ENCODE peak calls at places on chromosomes 6 and 20, in ten cellular contexts. Q is HepG2, A is GM23338, I is spleen, X is SK-N-MC, S is esophagus muscularis mucosa, M is vagina, K is sigmoid colon, Y is endothelial cell of umbilical vein, E is prostate gland. D is an unnamed sample.

GRCh38 chr6:107021786-107022185 is 6.2 kb upstream of the MTRES1 start:
- DNase-seq in Q (no peak), A (no peak), I (no peak), X (no peak), S (no peak), M (no peak), K (no peak), Y (peak; percentile 8), E (no peak), D (no peak)

GRCh38 chr20:32153771-32154170 is 44.3 kb downstream of the TM9SF4 start:
- DNase-seq in Q (no peak), A (no peak), I (peak; percentile 22), X (no peak), S (no peak), M (no peak), K (peak; percentile 17), Y (no peak), E (no peak), D (no peak)

GRCh38 chr20:63856111-63856511 is 5.2 kb upstream of the ABHD16B start:
- DNase-seq in Q (no peak), A (peak; percentile 77), I (peak; percentile 72), X (no peak), S (no peak), M (no peak), K (no peak), Y (no peak), E (no peak), D (peak; percentile 76)

GRCh38 chr6:47379328-47379727 is 69.6 kb upstream of the TNFRSF21 start:
- DNase-seq in Q (no peak), A (no peak), I (no peak), X (no peak), S (no peak), M (no peak), K (no peak), Y (no peak), E (no peak), D (no peak)

GRCh38 chr6:168864541-168865495 is 388.8 kb downstream of the THBS2 start:
- DNase-seq in Q (no peak), A (no peak), I (no peak), X (no peak), S (no peak), M (no peak), K (no peak), Y (no peak), E (no peak), D (no peak)

GRCh38 chr6:13287104-13287503 is 41.2 kb downstream of the TBC1D7 start:
- DNase-seq in Q (no peak), A (no peak), I (no peak), X (no peak), S (no peak), M (no peak), K (no peak), Y (no peak), E (no peak), D (no peak)

GRCh38 chr6:79134699-79135474 is 56.8 kb upstream of the PHIP start:
- DNase-seq in Q (no peak), A (no peak), I (no peak), X (no peak), S (no peak), M (no peak), K (no peak), Y (no peak), E (no peak), D (no peak)

GRCh38 chr6:3119040-3119723 is 671 bp downstream of the BPHL start:
- DNase-seq in Q (peak; percentile 84), A (no peak), I (no peak), X (no peak), S (no peak), M (no peak), K (no peak), Y (no peak), E (no peak), D (no peak)

GRCh38 chr6:117440558-117441525 is 15.1 kb upstream of the ROS1 start:
- DNase-seq in Q (no peak), A (no peak), I (no peak), X (no peak), S (no peak), M (no peak), K (no peak), Y (no peak), E (no peak), D (no peak)

GRCh38 chr6:144758602-144759001 is 473.5 kb downstream of the UTRN start:
- DNase-seq in Q (no peak), A (no peak), I (no peak), X (no peak), S (no peak), M (no peak), K (no peak), Y (peak; percentile 30), E (no peak), D (no peak)

GRCh38 chr6:27873101-27874030 is 38.8 kb downstream of the OR2B2 start:
- DNase-seq in Q (no peak), A (peak; percentile 76), I (peak; percentile 93), X (no peak), S (no peak), M (no peak), K (no peak), Y (peak; percentile 89), E (peak; percentile 53), D (peak; percentile 84)

GRCh38 chr20:63941282-63942060 is 14.7 kb downstream of the UCKL1 start:
- DNase-seq in Q (no peak), A (peak; percentile 98), I (peak; percentile 93), X (peak; percentile 55), S (no peak), M (no peak), K (peak; percentile 66), Y (no peak), E (no peak), D (peak; percentile 86)

GRCh38 chr20:61297981-61298380 is 45.9 kb downstream of the CDH4 start:
- DNase-seq in Q (no peak), A (no peak), I (peak; percentile 52), X (no peak), S (no peak), M (no peak), K (no peak), Y (no peak), E (no peak), D (peak; percentile 50)

GRCh38 chr20:40677343-40677924 is 11.6 kb downstream of the MAFB start:
- DNase-seq in Q (no peak), A (no peak), I (no peak), X (no peak), S (no peak), M (no peak), K (no peak), Y (peak; percentile 10), E (no peak), D (no peak)

DNA sequence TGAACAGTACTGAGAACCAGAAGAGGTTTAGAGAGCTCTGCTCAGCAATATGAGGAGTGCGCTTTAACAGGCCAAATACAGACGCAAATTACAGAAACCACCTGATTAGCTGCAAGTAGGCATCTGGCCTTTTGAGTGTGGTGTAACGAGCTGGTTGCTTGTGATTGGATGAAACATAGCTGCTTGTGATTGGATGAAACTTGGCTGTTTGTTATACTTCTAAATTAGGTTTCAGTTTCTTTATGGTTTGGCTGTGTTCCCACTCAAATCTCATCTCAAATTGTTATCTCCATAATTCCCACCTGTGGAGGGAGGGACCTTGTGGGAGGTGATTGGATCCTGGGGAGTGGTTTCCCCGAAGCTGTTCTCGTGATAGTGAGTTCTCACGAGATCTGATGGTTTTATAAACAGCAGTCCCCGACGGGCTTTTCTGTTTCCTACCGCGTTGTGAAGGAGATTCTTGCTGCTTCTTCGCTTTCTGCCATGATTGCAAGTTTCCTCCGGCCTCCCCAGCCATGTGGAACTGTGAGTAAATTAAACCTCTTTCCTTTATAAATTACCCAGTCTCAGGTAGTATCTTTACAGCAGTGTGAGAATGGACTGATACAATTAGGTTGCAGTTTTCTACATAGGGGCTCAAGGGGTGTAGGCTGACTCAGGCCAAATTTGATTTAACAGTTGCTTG is 655.9 kb upstream of the MAN1A1 start:
- DNase-seq in Q (peak; percentile 92), A (peak; percentile 11), I (no peak), X (no peak), S (no peak), M (no peak), K (no peak), Y (no peak), E (no peak), D (no peak)
- TF ChIP-seq POLR2AphosphoS5 in Q (peak; percentile 89), A (no peak), I (no peak), X (no peak), S (no peak), M (no peak), K (no peak), Y (no peak), E (no peak), D (no peak)

DNA sequence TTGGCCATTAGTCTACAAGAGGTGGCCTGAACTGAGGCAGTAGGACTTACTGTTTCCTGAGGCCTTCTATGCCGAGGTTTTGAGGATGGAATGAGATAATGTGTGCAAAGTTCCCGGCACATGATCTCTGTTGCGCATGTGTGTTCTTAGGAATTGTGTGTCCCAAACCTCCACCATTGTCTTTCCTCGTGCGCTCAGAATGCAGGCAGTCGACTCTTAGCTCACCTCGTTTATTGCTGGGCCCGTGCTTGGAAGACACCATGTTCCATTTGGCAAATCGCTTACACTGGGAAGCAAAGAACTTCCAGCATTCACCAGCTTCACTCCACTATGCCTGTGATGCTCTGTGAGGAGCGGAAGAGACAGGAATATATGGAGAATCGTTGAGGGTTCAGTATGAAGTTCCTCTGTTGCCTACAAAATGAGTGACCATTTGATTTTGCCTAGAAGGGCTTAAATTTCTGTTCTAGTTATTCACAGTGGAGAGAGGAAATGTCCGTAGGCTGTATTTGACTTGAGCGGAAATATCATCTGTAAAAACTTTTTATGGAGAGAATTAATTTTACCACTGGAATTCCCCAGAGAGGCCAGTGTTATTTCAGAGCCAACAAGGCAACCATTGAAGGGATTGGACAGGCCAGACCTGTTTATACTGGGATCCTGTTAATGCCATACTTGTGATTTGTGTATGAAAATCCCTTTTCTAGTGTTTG is 75.7 kb upstream of the CLDN20 start:
- DNase-seq in Q (no peak), A (no peak), I (no peak), X (peak; percentile 66), S (no peak), M (no peak), K (peak; percentile 71), Y (peak; percentile 54), E (peak; percentile 44), D (no peak)
- TF ChIP-seq POLR2AphosphoS5 in Q (no peak), A (no peak), I (no peak), X (peak; percentile 40), S (no peak), M (no peak), K (peak; percentile 6), Y (no peak), E (peak; percentile 52), D (no peak)

DNA sequence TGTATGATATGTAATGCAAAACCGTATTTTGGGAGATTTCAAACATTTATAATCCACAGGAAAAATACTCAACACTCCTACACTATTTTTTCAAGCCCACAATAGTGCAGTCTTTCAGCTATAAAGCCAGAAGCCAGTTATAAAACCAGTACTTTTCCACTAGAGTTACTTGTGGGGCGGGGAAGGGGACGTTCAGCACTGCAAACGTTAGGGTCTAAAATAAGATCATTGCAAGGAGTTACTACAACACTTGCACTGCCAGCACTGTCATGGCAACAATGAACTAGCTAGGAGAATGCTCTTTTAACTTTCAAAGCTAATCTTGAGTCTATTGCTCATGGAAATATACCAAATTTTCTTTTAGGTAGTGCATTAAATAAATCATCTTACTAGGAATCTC is 14.7 kb downstream of the SESN1 start:
- DNase-seq in Q (no peak), A (no peak), I (no peak), X (no peak), S (no peak), M (no peak), K (peak; percentile 90), Y (no peak), E (no peak), D (no peak)
- TF ChIP-seq POLR2AphosphoS5 in Q (no peak), A (no peak), I (no peak), X (no peak), S (peak; percentile 36), M (no peak), K (no peak), Y (no peak), E (no peak), D (no peak)

GRCh38 chr6:48869595-48869994 is 593.5 kb downstream of the MMUT start:
- DNase-seq in Q (no peak), A (no peak), I (no peak), X (no peak), S (no peak), M (no peak), K (no peak), Y (no peak), E (no peak), D (no peak)
- TF ChIP-seq POLR2AphosphoS5 in Q (no peak), A (no peak), I (no peak), X (no peak), S (no peak), M (no peak), K (no peak), Y (no peak), E (no peak), D (no peak)